ENCODE peak calls at places on chromosomes 3 and 15, in four cellular contexts. One of them, this sample, is unnamed.

GRCh38 chr3:190504354-190505125 is 9.3 kb upstream of the IL1RAP start:
- DNase-seq in MM.1S: no peak
- DNase-seq in NCI-H460: no peak
- DNase-seq in naive thymus-derived CD8-positive, alpha-beta T cell: no peak
- DNase-seq in this sample: peak; percentile 33

GRCh38 chr15:77525907-77526581 is 105.4 kb downstream of the HMG20A start:
- DNase-seq in MM.1S: no peak
- DNase-seq in NCI-H460: no peak
- DNase-seq in naive thymus-derived CD8-positive, alpha-beta T cell: no peak
- DNase-seq in this sample: no peak

GRCh38 chr15:61764141-61764540 is 296.1 kb downstream of the VPS13C start:
- DNase-seq in MM.1S: no peak
- DNase-seq in NCI-H460: no peak
- DNase-seq in naive thymus-derived CD8-positive, alpha-beta T cell: no peak
- DNase-seq in this sample: no peak

GRCh38 chr3:123818324-123818920 is 65.7 kb downstream of the MYLK start:
- DNase-seq in MM.1S: no peak
- DNase-seq in NCI-H460: no peak
- DNase-seq in naive thymus-derived CD8-positive, alpha-beta T cell: no peak
- DNase-seq in this sample: peak; percentile 33

GRCh38 chr15:76200641-76201105 is 110.6 kb downstream of the ETFA start:
- DNase-seq in MM.1S: no peak
- DNase-seq in NCI-H460: no peak
- DNase-seq in naive thymus-derived CD8-positive, alpha-beta T cell: no peak
- DNase-seq in this sample: no peak

GRCh38 chr3:38264307-38264706 is 1.3 kb upstream of the SLC22A13 start:
- DNase-seq in MM.1S: no peak
- DNase-seq in NCI-H460: no peak
- DNase-seq in naive thymus-derived CD8-positive, alpha-beta T cell: no peak
- DNase-seq in this sample: no peak

GRCh38 chr3:192186508-192186907 is 540.8 kb downstream of the FGF12 start:
- DNase-seq in MM.1S: no peak
- DNase-seq in NCI-H460: no peak
- DNase-seq in naive thymus-derived CD8-positive, alpha-beta T cell: no peak
- DNase-seq in this sample: no peak

GRCh38 chr3:109118584-109118983 is 650 bp upstream of the MORC1 start:
- DNase-seq in MM.1S: no peak
- DNase-seq in NCI-H460: no peak
- DNase-seq in naive thymus-derived CD8-positive, alpha-beta T cell: no peak
- DNase-seq in this sample: no peak

GRCh38 chr3:113533534-113533892 is 1.2 kb downstream of the SIDT1 start:
- DNase-seq in MM.1S: peak; percentile 48
- DNase-seq in NCI-H460: no peak
- DNase-seq in naive thymus-derived CD8-positive, alpha-beta T cell: peak; percentile 67
- DNase-seq in this sample: no peak

GRCh38 chr15:37094542-37095196 is 5.7 kb downstream of the MEIS2 start:
- DNase-seq in MM.1S: no peak
- DNase-seq in NCI-H460: no peak
- DNase-seq in naive thymus-derived CD8-positive, alpha-beta T cell: no peak
- DNase-seq in this sample: no peak

GRCh38 chr3:189714991-189715961 is 84.1 kb downstream of the TP63 start:
- DNase-seq in MM.1S: no peak
- DNase-seq in NCI-H460: no peak
- DNase-seq in naive thymus-derived CD8-positive, alpha-beta T cell: no peak
- DNase-seq in this sample: peak; percentile 64

GRCh38 chr3:46110701-46111493 is 83.6 kb upstream of the XCR1 start:
- DNase-seq in MM.1S: peak; percentile 54
- DNase-seq in NCI-H460: no peak
- DNase-seq in naive thymus-derived CD8-positive, alpha-beta T cell: no peak
- DNase-seq in this sample: peak; percentile 96

GRCh38 chr15:31206386-31207174 is 105.1 kb upstream of the TRPM1 start:
- DNase-seq in MM.1S: no peak
- DNase-seq in NCI-H460: no peak
- DNase-seq in naive thymus-derived CD8-positive, alpha-beta T cell: no peak
- DNase-seq in this sample: peak; percentile 37

GRCh38 chr3:52444860-52445793 is at the start of gene SEMA3G:
- DNase-seq in MM.1S: peak; percentile 85
- DNase-seq in NCI-H460: peak; percentile 42
- DNase-seq in naive thymus-derived CD8-positive, alpha-beta T cell: peak; percentile 61
- DNase-seq in this sample: peak; percentile 71

GRCh38 chr3:45105855-45106655 is 40.1 kb downstream of the CDCP1 start:
- DNase-seq in MM.1S: no peak
- DNase-seq in NCI-H460: no peak
- DNase-seq in naive thymus-derived CD8-positive, alpha-beta T cell: peak; percentile 82
- DNase-seq in this sample: peak; percentile 92

GRCh38 chr3:122397136-122397645 is 13.2 kb downstream of the FAM162A start:
- DNase-seq in MM.1S: no peak
- DNase-seq in NCI-H460: no peak
- DNase-seq in naive thymus-derived CD8-positive, alpha-beta T cell: no peak
- DNase-seq in this sample: no peak

GRCh38 chr15:79002631-79003030 is 57.8 kb upstream of the CTSH start:
- DNase-seq in MM.1S: no peak
- DNase-seq in NCI-H460: no peak
- DNase-seq in naive thymus-derived CD8-positive, alpha-beta T cell: no peak
- DNase-seq in this sample: peak; percentile 67

GRCh38 chr3:99758502-99759177 is 59.0 kb upstream of the CMSS1 start:
- DNase-seq in MM.1S: no peak
- DNase-seq in NCI-H460: no peak
- DNase-seq in naive thymus-derived CD8-positive, alpha-beta T cell: no peak
- DNase-seq in this sample: no peak

GRCh38 chr15:98803228-98804056 is 155.1 kb downstream of the IGF1R start:
- DNase-seq in MM.1S: no peak
- DNase-seq in NCI-H460: no peak
- DNase-seq in naive thymus-derived CD8-positive, alpha-beta T cell: no peak
- DNase-seq in this sample: peak; percentile 77

GRCh38 chr3:156474560-156475389 is 80.1 kb downstream of the SSR3 start:
- DNase-seq in MM.1S: no peak
- DNase-seq in NCI-H460: no peak
- DNase-seq in naive thymus-derived CD8-positive, alpha-beta T cell: peak; percentile 12
- DNase-seq in this sample: no peak

GRCh38 chr15:60523056-60523455 is 44.1 kb upstream of the ICE2 start:
- DNase-seq in MM.1S: no peak
- DNase-seq in NCI-H460: no peak
- DNase-seq in naive thymus-derived CD8-positive, alpha-beta T cell: no peak
- DNase-seq in this sample: peak; percentile 10

GRCh38 chr15:35630570-35630969 is 84.6 kb upstream of the DPH6 start:
- DNase-seq in MM.1S: no peak
- DNase-seq in NCI-H460: no peak
- DNase-seq in naive thymus-derived CD8-positive, alpha-beta T cell: no peak
- DNase-seq in this sample: peak; percentile 47

GRCh38 chr3:144162042-144162441 is 190.4 kb downstream of the DIPK2A start:
- DNase-seq in MM.1S: no peak
- DNase-seq in NCI-H460: no peak
- DNase-seq in naive thymus-derived CD8-positive, alpha-beta T cell: no peak
- DNase-seq in this sample: peak; percentile 6

GRCh38 chr3:105254154-105254553 is 112.6 kb upstream of the ALCAM start:
- DNase-seq in MM.1S: no peak
- DNase-seq in NCI-H460: no peak
- DNase-seq in naive thymus-derived CD8-positive, alpha-beta T cell: no peak
- DNase-seq in this sample: no peak

GRCh38 chr3:167102071-167102470 is 278.0 kb downstream of the ZBBX start:
- DNase-seq in MM.1S: peak; percentile 29
- DNase-seq in NCI-H460: no peak
- DNase-seq in naive thymus-derived CD8-positive, alpha-beta T cell: no peak
- DNase-seq in this sample: no peak

GRCh38 chr3:149579838-149580542 is 77.8 kb downstream of the WWTR1 start:
- DNase-seq in MM.1S: no peak
- DNase-seq in NCI-H460: no peak
- DNase-seq in naive thymus-derived CD8-positive, alpha-beta T cell: no peak
- DNase-seq in this sample: peak; percentile 95